ENCODE peak calls at places on chromosomes 11 and 22, in nine cellular contexts. K is left ventricle myocardium superior; H is upper lobe of right lung; F is activated CD4-positive, alpha-beta T cell treated with anti-CD3 and anti-CD28 coated beads for 36 hours; O is mucosa of descending colon; B is right cardiac atrium; S is RWPE2; I is IMR-90; N is pancreas. X is an unnamed sample.

GRCh38 chr11:122723576-122723975 is 68.1 kb downstream of the UBASH3B start:
- ATAC-seq in S (no peak), K (no peak), B (no peak), I (no peak), F (peak; percentile 42), O (no peak), H (no peak), N (no peak), X (no peak)

GRCh38 chr11:78469905-78470304 is 52.3 kb upstream of the GAB2 start:
- ATAC-seq in B (no peak), S (no peak), N (no peak), I (no peak), K (no peak), O (no peak), H (no peak), F (no peak), X (no peak)

GRCh38 chr11:75592699-75593098 is 30.6 kb downstream of the SERPINH1 start:
- ATAC-seq in F (no peak), B (no peak), H (no peak), N (peak; percentile 80), K (no peak), I (no peak), S (peak; percentile 45), O (peak; percentile 82), X (no peak)

GRCh38 chr11:57735655-57736298 is 5.5 kb upstream of the SELENOH start:
- ATAC-seq in B (peak; percentile 6), S (no peak), F (no peak), K (peak; percentile 69), N (peak; percentile 23), O (peak; percentile 91), I (no peak), H (no peak), X (peak; percentile 51)

GRCh38 chr22:44543362-44543761 is 45.3 kb upstream of the RTL6 start:
- ATAC-seq in O (no peak), F (peak; percentile 63), H (no peak), K (no peak), N (no peak), B (no peak), I (no peak), S (no peak), X (no peak)

GRCh38 chr11:85903811-85904210 is 48.6 kb downstream of the CCDC83 start:
- ATAC-seq in F (no peak), H (no peak), S (no peak), N (no peak), K (no peak), I (no peak), B (no peak), O (no peak), X (no peak)

GRCh38 chr11:118442903-118443589 is 6.8 kb downstream of the KMT2A start:
- ATAC-seq in K (no peak), I (no peak), S (no peak), O (peak; percentile 80), H (no peak), B (no peak), N (no peak), F (peak; percentile 2), X (no peak)

GRCh38 chr11:61874460-61874809 is 16.9 kb downstream of the FADS3 start:
- ATAC-seq in B (peak; percentile 23), O (no peak), F (no peak), N (no peak), I (no peak), K (peak; percentile 76), H (peak; percentile 51), S (no peak), X (no peak)

GRCh38 chr11:14645247-14645912 is 1.8 kb downstream of the PDE3B start:
- ATAC-seq in N (peak; percentile 13), I (no peak), B (no peak), S (peak; percentile 23), K (no peak), H (no peak), F (peak; percentile 55), O (no peak), X (no peak)

GRCh38 chr11:13183826-13184196 is 93.8 kb upstream of the BMAL1 start:
- ATAC-seq in B (no peak), O (no peak), N (no peak), S (no peak), K (no peak), F (no peak), H (no peak), I (peak; percentile 13), X (no peak)

GRCh38 chr11:83801799-83802198 is 515.6 kb upstream of the CCDC90B start:
- ATAC-seq in S (no peak), N (no peak), H (no peak), I (no peak), F (no peak), K (no peak), O (no peak), B (no peak), X (no peak)

GRCh38 chr11:85628771-85629341 is 463 bp downstream of the TMEM126B start:
- ATAC-seq in I (peak; percentile 10), B (peak; percentile 5), F (peak; percentile 11), K (peak; percentile 5), H (no peak), N (peak; percentile 16), S (peak; percentile 1), O (peak; percentile 3), X (no peak)

GRCh38 chr11:60252208-60252566 is 9.2 kb upstream of the MS4A4E start:
- ATAC-seq in B (peak; percentile 56), S (no peak), N (peak; percentile 45), K (peak; percentile 69), F (no peak), I (no peak), H (peak; percentile 58), O (no peak), X (no peak)

GRCh38 chr11:110972640-110973039 is 260.4 kb upstream of the ARHGAP20 start:
- ATAC-seq in B (peak; percentile 68), S (peak; percentile 61), F (no peak), I (peak; percentile 95), K (no peak), O (no peak), H (peak; percentile 75), N (peak; percentile 37), X (no peak)

GRCh38 chr11:119779195-119780071 is 50.4 kb upstream of the NECTIN1 start:
- ATAC-seq in H (no peak), S (no peak), I (no peak), B (peak; percentile 82), F (no peak), N (no peak), K (peak; percentile 88), O (peak; percentile 51), X (no peak)

GRCh38 chr11:73252577-73253191 is 19.5 kb upstream of the P2RY6 start:
- ATAC-seq in B (no peak), N (no peak), H (no peak), F (peak; percentile 71), K (peak; percentile 30), S (no peak), I (no peak), O (no peak), X (no peak)

GRCh38 chr22:28909375-28909774 is 26.0 kb downstream of the ZNRF3 start:
- ATAC-seq in O (no peak), S (no peak), H (no peak), I (peak; percentile 5), B (no peak), N (no peak), K (no peak), F (peak; percentile 71), X (no peak)

GRCh38 chr11:58622344-58622743 is at the start of gene CNTF:
- ATAC-seq in B (peak; percentile 63), F (no peak), O (no peak), I (no peak), H (no peak), N (no peak), S (no peak), K (peak; percentile 67), X (no peak)

GRCh38 chr11:71252782-71253730 is 679 bp upstream of the SHANK2 start:
- ATAC-seq in O (peak; percentile 69), I (peak; percentile 62), B (no peak), F (no peak), N (peak; percentile 74), H (peak; percentile 68), K (no peak), S (peak; percentile 79), X (peak; percentile 52)

GRCh38 chr11:96741068-96741467 is 351.3 kb downstream of the JRKL start:
- ATAC-seq in O (no peak), F (no peak), H (no peak), S (no peak), N (no peak), I (peak; percentile 63), K (peak; percentile 87), B (no peak), X (no peak)

GRCh38 chr11:68855205-68855978 is 13.7 kb upstream of the CPT1A start:
- ATAC-seq in I (peak; percentile 96), H (peak; percentile 83), F (peak; percentile 77), K (peak; percentile 84), N (peak; percentile 77), O (peak; percentile 82), S (no peak), B (peak; percentile 87), X (peak; percentile 30)

GRCh38 chr22:44460287-44461082 is 37.5 kb downstream of the RTL6 start:
- ATAC-seq in O (no peak), H (no peak), S (no peak), B (no peak), N (no peak), I (peak; percentile 49), F (peak; percentile 36), K (no peak), X (no peak)

GRCh38 chr11:31542862-31543261 is 33.3 kb downstream of the ELP4 start:
- ATAC-seq in F (no peak), I (no peak), S (no peak), O (no peak), K (no peak), N (no peak), H (no peak), B (no peak), X (no peak)